ENCODE peak calls at places on chromosome 2, in five cellular contexts. One of them, this sample, is unnamed.
A peak's percentile ranks its signal among the peaks of the same experiment; 100 is the strongest.

GRCh38 chr2:199309973-199310372 is 147.8 kb downstream of the SATB2 start:
- DNase-seq in endodermal cell: no peak
- DNase-seq in psoas muscle: no peak
- DNase-seq in PC-3: no peak
- DNase-seq in left ventricle myocardium inferior: no peak
- DNase-seq in this sample: no peak

GRCh38 chr2:58708565-58708964 is 467.4 kb upstream of the FANCL start:
- DNase-seq in endodermal cell: no peak
- DNase-seq in psoas muscle: no peak
- DNase-seq in PC-3: no peak
- DNase-seq in left ventricle myocardium inferior: no peak
- DNase-seq in this sample: no peak

GRCh38 chr2:96815326-96816126 is 542 bp upstream of the CNNM3 start:
- DNase-seq in endodermal cell: peak; percentile 63
- DNase-seq in psoas muscle: no peak
- DNase-seq in PC-3: peak; percentile 34
- DNase-seq in left ventricle myocardium inferior: no peak
- DNase-seq in this sample: no peak

GRCh38 chr2:150491430-150491829 is 4.0 kb upstream of the RND3 start:
- DNase-seq in endodermal cell: no peak
- DNase-seq in psoas muscle: no peak
- DNase-seq in PC-3: peak; percentile 46
- DNase-seq in left ventricle myocardium inferior: no peak
- DNase-seq in this sample: no peak

GRCh38 chr2:5766621-5767020 is 74.4 kb downstream of the SOX11 start:
- DNase-seq in endodermal cell: no peak
- DNase-seq in psoas muscle: no peak
- DNase-seq in PC-3: no peak
- DNase-seq in left ventricle myocardium inferior: no peak
- DNase-seq in this sample: no peak

GRCh38 chr2:95384854-95385569 is 17.5 kb upstream of the FAHD2A start:
- DNase-seq in endodermal cell: peak; percentile 75
- DNase-seq in psoas muscle: peak; percentile 73
- DNase-seq in PC-3: no peak
- DNase-seq in left ventricle myocardium inferior: peak; percentile 43
- DNase-seq in this sample: no peak

GRCh38 chr2:159539701-159540100 is 76.6 kb downstream of the BAZ2B start:
- DNase-seq in endodermal cell: no peak
- DNase-seq in psoas muscle: no peak
- DNase-seq in PC-3: no peak
- DNase-seq in left ventricle myocardium inferior: no peak
- DNase-seq in this sample: no peak

GRCh38 chr2:64262068-64262467 is 117.8 kb upstream of the PELI1 start:
- DNase-seq in endodermal cell: peak; percentile 51
- DNase-seq in psoas muscle: no peak
- DNase-seq in PC-3: no peak
- DNase-seq in left ventricle myocardium inferior: no peak
- DNase-seq in this sample: no peak

GRCh38 chr2:88091943-88092342 is 24.3 kb downstream of the SMYD1 start:
- DNase-seq in endodermal cell: peak; percentile 7
- DNase-seq in psoas muscle: no peak
- DNase-seq in PC-3: no peak
- DNase-seq in left ventricle myocardium inferior: no peak
- DNase-seq in this sample: no peak

GRCh38 chr2:240765007-240765406 is 55.0 kb downstream of the KIF1A start:
- DNase-seq in endodermal cell: no peak
- DNase-seq in psoas muscle: no peak
- DNase-seq in PC-3: no peak
- DNase-seq in left ventricle myocardium inferior: no peak
- DNase-seq in this sample: no peak

GRCh38 chr2:60530228-60530627 is 23.2 kb downstream of the BCL11A start:
- DNase-seq in endodermal cell: no peak
- DNase-seq in psoas muscle: no peak
- DNase-seq in PC-3: no peak
- DNase-seq in left ventricle myocardium inferior: no peak
- DNase-seq in this sample: no peak

GRCh38 chr2:141068053-141068682 is 1062.6 kb downstream of the LRP1B start:
- DNase-seq in endodermal cell: peak; percentile 47
- DNase-seq in psoas muscle: peak; percentile 26
- DNase-seq in PC-3: no peak
- DNase-seq in left ventricle myocardium inferior: no peak
- DNase-seq in this sample: no peak

GRCh38 chr2:124149571-124149970 is 124.5 kb downstream of the CNTNAP5 start:
- DNase-seq in endodermal cell: no peak
- DNase-seq in psoas muscle: no peak
- DNase-seq in PC-3: no peak
- DNase-seq in left ventricle myocardium inferior: no peak
- DNase-seq in this sample: no peak

GRCh38 chr2:222295368-222296041 is 3.3 kb downstream of the PAX3 start:
- DNase-seq in endodermal cell: peak; percentile 66
- DNase-seq in psoas muscle: no peak
- DNase-seq in PC-3: no peak
- DNase-seq in left ventricle myocardium inferior: no peak
- DNase-seq in this sample: no peak

GRCh38 chr2:101550555-101550954 is 75.6 kb upstream of the RFX8 start:
- DNase-seq in endodermal cell: no peak
- DNase-seq in psoas muscle: no peak
- DNase-seq in PC-3: peak; percentile 50
- DNase-seq in left ventricle myocardium inferior: no peak
- DNase-seq in this sample: no peak

GRCh38 chr2:101821828-101822458 is 124.4 kb downstream of the MAP4K4 start:
- DNase-seq in endodermal cell: no peak
- DNase-seq in psoas muscle: no peak
- DNase-seq in PC-3: peak; percentile 91
- DNase-seq in left ventricle myocardium inferior: no peak
- DNase-seq in this sample: no peak

GRCh38 chr2:18498531-18498930 is 61.9 kb downstream of the RDH14 start:
- DNase-seq in endodermal cell: no peak
- DNase-seq in psoas muscle: no peak
- DNase-seq in PC-3: no peak
- DNase-seq in left ventricle myocardium inferior: no peak
- DNase-seq in this sample: no peak

GRCh38 chr2:176931588-176932563 is 280.7 kb upstream of the HNRNPA3 start:
- DNase-seq in endodermal cell: no peak
- DNase-seq in psoas muscle: no peak
- DNase-seq in PC-3: peak; percentile 24
- DNase-seq in left ventricle myocardium inferior: no peak
- DNase-seq in this sample: no peak

GRCh38 chr2:85215074-85216050 is 82.2 kb downstream of the TCF7L1 start:
- DNase-seq in endodermal cell: peak; percentile 60
- DNase-seq in psoas muscle: peak; percentile 58
- DNase-seq in PC-3: no peak
- DNase-seq in left ventricle myocardium inferior: no peak
- DNase-seq in this sample: no peak

GRCh38 chr2:70553584-70554337 is at the start of gene TGFA:
- DNase-seq in endodermal cell: peak; percentile 96
- DNase-seq in psoas muscle: peak; percentile 78
- DNase-seq in PC-3: peak; percentile 95
- DNase-seq in left ventricle myocardium inferior: peak; percentile 64
- DNase-seq in this sample: peak; percentile 61

GRCh38 chr2:232973796-232974195 is 39.3 kb downstream of the NGEF start:
- DNase-seq in endodermal cell: peak; percentile 29
- DNase-seq in psoas muscle: no peak
- DNase-seq in PC-3: no peak
- DNase-seq in left ventricle myocardium inferior: no peak
- DNase-seq in this sample: no peak

GRCh38 chr2:29627366-29627765 is 294.0 kb downstream of the ALK start:
- DNase-seq in endodermal cell: peak; percentile 84
- DNase-seq in psoas muscle: no peak
- DNase-seq in PC-3: peak; percentile 80
- DNase-seq in left ventricle myocardium inferior: no peak
- DNase-seq in this sample: no peak

GRCh38 chr2:29628078-29628765 is 293.2 kb downstream of the ALK start:
- DNase-seq in endodermal cell: no peak
- DNase-seq in psoas muscle: no peak
- DNase-seq in PC-3: peak; percentile 83
- DNase-seq in left ventricle myocardium inferior: no peak
- DNase-seq in this sample: no peak

GRCh38 chr2:29632018-29632417 is 289.4 kb downstream of the ALK start:
- DNase-seq in endodermal cell: no peak
- DNase-seq in psoas muscle: no peak
- DNase-seq in PC-3: peak; percentile 88
- DNase-seq in left ventricle myocardium inferior: no peak
- DNase-seq in this sample: no peak

GRCh38 chr2:29629495-29629894 is 291.9 kb downstream of the ALK start:
- DNase-seq in endodermal cell: no peak
- DNase-seq in psoas muscle: no peak
- DNase-seq in PC-3: peak; percentile 16
- DNase-seq in left ventricle myocardium inferior: no peak
- DNase-seq in this sample: no peak

DNA sequence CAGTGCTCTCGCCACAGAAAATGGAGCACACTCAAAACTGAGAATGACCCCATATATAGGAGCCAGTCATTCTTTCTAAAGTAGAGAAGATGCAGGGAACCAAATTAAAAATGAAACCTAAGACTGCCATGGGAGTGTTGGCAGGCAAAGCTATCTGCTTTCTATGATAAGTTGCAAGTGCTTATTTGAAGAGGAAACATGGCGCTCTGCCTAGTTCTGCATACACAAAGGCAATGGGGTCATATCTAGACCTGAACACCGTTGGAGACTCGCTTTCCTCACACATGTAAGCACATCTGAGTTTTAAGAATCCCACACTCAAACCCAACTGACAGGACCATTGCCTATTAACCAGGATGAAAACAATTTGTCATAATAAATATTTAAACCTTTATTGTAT is 292.5 kb downstream of the ALK start:
- DNase-seq in endodermal cell: no peak
- DNase-seq in psoas muscle: no peak
- DNase-seq in PC-3: no peak
- DNase-seq in left ventricle myocardium inferior: no peak
- DNase-seq in this sample: no peak
- H3K27me3 ChIP-seq in endodermal cell: no peaks in the 10 kb centered on the region
- H3K27me3 ChIP-seq in psoas muscle: no peaks in the 10 kb centered on the region
- H3K27me3 ChIP-seq in PC-3: no peaks in the 10 kb centered on the region
- H3K27me3 ChIP-seq in left ventricle myocardium inferior: peaks cover 32% of the 10 kb centered on the region
- H3K27me3 ChIP-seq in this sample: no peaks in the 10 kb centered on the region

DNA sequence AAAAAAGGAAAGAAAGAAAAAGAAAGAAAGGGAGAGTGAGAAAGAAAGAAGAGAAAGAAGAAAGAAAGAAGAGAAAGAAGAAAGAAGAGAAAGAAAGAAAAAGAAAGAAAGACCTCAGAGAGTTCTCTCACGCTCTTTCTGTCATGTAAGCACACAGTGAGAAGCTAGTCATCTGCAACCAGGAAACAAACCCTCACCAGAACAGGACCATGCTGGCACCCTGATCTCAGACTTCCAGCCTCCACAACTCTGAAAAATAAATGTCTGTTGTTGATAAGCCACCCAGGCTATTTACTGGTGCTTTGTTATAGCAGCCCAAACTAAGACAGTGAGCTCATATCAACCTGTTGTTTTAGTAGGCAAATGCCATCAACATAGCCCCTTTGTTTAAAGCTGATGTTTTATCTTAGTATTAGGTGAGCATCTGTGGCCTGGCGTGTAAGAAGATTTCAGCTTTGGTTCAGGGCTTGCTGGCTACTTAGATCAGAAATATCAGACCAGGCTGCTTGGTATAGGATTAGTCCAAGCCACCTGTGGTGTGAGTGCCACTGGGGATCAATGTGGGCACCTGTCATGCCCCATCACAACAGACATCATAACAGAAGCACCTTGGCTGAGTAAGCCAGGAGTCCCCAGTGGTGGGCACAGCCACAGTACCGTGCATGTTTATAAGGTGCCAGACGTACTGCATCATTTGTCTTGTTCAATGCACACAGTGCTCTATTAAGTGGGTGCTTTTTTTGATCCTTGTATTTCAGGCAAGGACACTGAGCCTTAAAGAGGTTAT is 94.4 kb downstream of the LBH start:
- DNase-seq in endodermal cell: no peak
- DNase-seq in psoas muscle: no peak
- DNase-seq in PC-3: no peak
- DNase-seq in left ventricle myocardium inferior: no peak
- DNase-seq in this sample: no peak
- H3K36me3 ChIP-seq in endodermal cell: no peaks in the 10 kb centered on the region
- H3K36me3 ChIP-seq in psoas muscle: no peaks in the 10 kb centered on the region
- H3K36me3 ChIP-seq in PC-3: no peaks in the 10 kb centered on the region
- H3K36me3 ChIP-seq in left ventricle myocardium inferior: no peaks in the 10 kb centered on the region
- H3K36me3 ChIP-seq in this sample: no peaks in the 10 kb centered on the region

DNA sequence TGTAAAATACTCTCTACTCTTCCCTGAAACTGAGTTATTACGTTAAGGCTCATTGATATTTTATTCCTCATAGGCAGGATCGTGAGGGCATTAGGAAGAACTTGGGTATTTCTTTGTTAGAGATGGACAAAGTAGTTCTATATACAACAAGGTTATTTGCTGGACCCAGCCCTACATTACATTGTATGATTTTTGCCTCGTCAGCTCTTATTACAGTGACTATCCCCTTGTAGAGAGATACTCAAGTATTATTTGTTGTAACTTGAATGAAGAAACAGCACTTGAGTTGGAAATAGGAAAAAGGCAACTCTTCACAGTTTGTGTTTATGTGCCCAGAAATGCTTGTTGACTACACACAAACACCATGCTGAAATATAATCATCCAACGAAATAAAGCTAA is 947.5 kb downstream of the DPP10 start:
- DNase-seq in endodermal cell: no peak
- DNase-seq in psoas muscle: no peak
- DNase-seq in PC-3: no peak
- DNase-seq in left ventricle myocardium inferior: no peak
- DNase-seq in this sample: no peak
- H3K27me3 ChIP-seq in endodermal cell: no peaks in the 10 kb centered on the region
- H3K27me3 ChIP-seq in psoas muscle: no peaks in the 10 kb centered on the region
- H3K27me3 ChIP-seq in PC-3: no peaks in the 10 kb centered on the region
- H3K27me3 ChIP-seq in left ventricle myocardium inferior: no peaks in the 10 kb centered on the region
- H3K27me3 ChIP-seq in this sample: no peaks in the 10 kb centered on the region

GRCh38 chr2:44333994-44334393 is 27.3 kb downstream of the PREPL start:
- DNase-seq in endodermal cell: no peak
- DNase-seq in psoas muscle: no peak
- DNase-seq in PC-3: no peak
- DNase-seq in left ventricle myocardium inferior: no peak
- DNase-seq in this sample: no peak
- H3K36me3 ChIP-seq in endodermal cell: peaks cover 42% of the 10 kb centered on the region
- H3K36me3 ChIP-seq in psoas muscle: peaks cover 11% of the 10 kb centered on the region
- H3K36me3 ChIP-seq in PC-3: peaks cover 27% of the 10 kb centered on the region
- H3K36me3 ChIP-seq in left ventricle myocardium inferior: peaks cover 78% of the 10 kb centered on the region
- H3K36me3 ChIP-seq in this sample: peaks cover 3% of the 10 kb centered on the region

GRCh38 chr2:1837458-1837857 is 93.1 kb upstream of the PXDN start:
- DNase-seq in endodermal cell: no peak
- DNase-seq in psoas muscle: no peak
- DNase-seq in PC-3: no peak
- DNase-seq in left ventricle myocardium inferior: no peak
- DNase-seq in this sample: no peak
- H3K27me3 ChIP-seq in endodermal cell: no peaks in the 10 kb centered on the region
- H3K27me3 ChIP-seq in psoas muscle: no peaks in the 10 kb centered on the region
- H3K27me3 ChIP-seq in PC-3: peaks cover 19% of the 10 kb centered on the region
- H3K27me3 ChIP-seq in left ventricle myocardium inferior: peaks cover 13% of the 10 kb centered on the region
- H3K27me3 ChIP-seq in this sample: no peaks in the 10 kb centered on the region

DNA sequence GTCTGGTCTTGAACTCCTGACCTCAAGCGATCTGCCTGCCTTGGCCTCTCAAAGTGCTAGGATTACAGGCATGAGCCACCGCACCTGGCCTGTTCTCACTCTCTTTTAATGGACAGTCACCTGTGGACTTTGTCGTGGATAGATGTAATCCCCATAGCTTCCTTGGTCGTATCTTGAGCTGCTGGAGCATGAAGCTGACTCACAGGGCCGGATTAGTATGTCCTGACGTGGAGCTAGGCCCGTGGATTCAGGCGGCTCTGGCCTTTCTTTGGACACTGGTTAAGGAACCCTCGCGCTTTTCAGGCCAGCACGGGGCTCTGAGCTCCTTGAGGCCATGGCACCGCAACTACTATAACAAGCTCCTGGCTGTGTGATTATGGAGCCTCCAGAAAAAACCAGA is 27.5 kb upstream of the GBX2 start:
- DNase-seq in endodermal cell: no peak
- DNase-seq in psoas muscle: no peak
- DNase-seq in PC-3: no peak
- DNase-seq in left ventricle myocardium inferior: no peak
- DNase-seq in this sample: no peak
- H3K36me3 ChIP-seq in endodermal cell: no peaks in the 10 kb centered on the region
- H3K36me3 ChIP-seq in psoas muscle: no peaks in the 10 kb centered on the region
- H3K36me3 ChIP-seq in PC-3: no peaks in the 10 kb centered on the region
- H3K36me3 ChIP-seq in left ventricle myocardium inferior: no peaks in the 10 kb centered on the region
- H3K36me3 ChIP-seq in this sample: no peaks in the 10 kb centered on the region